ENCODE peak calls at places on chromosomes 11 and 22, in seven cellular contexts. X, J, D, H, K, U and S are unnamed samples.

GRCh38 chr11:59418151-59418550 is 8.1 kb downstream of the OR5A2 start:
- DNase-seq in J (no peak), K (no peak), X (no peak), D (no peak), U (no peak), H (no peak), S (no peak)

GRCh38 chr11:31958086-31958735 is 132.7 kb upstream of the RCN1 start:
- DNase-seq in D (peak; percentile 75), K (peak; percentile 66), J (peak; percentile 19), U (peak; percentile 19), X (peak; percentile 52), H (peak; percentile 74), S (peak; percentile 75)

GRCh38 chr11:73152086-73152853 is 10.2 kb upstream of the FCHSD2 start:
- DNase-seq in K (no peak), U (no peak), D (no peak), H (no peak), X (no peak), J (no peak), S (no peak)

GRCh38 chr22:20141186-20142077 is 9.4 kb downstream of the CCDC188 start:
- DNase-seq in D (no peak), K (no peak), X (no peak), J (no peak), U (no peak), H (no peak), S (no peak)

GRCh38 chr11:61756452-61757212 is 4.2 kb downstream of the MYRF start:
- DNase-seq in K (peak; percentile 88), D (no peak), U (no peak), X (peak; percentile 17), H (no peak), J (peak; percentile 22), S (no peak)

GRCh38 chr11:130473056-130473794 is 24.8 kb downstream of the ADAMTS15 start:
- DNase-seq in X (no peak), D (no peak), J (no peak), H (no peak), U (no peak), K (peak; percentile 4), S (no peak)

GRCh38 chr11:21180194-21180593 is 510.8 kb downstream of the NELL1 start:
- DNase-seq in H (no peak), J (no peak), U (no peak), K (no peak), D (no peak), X (no peak), S (no peak)

GRCh38 chr11:119764108-119764874 is 35.3 kb upstream of the NECTIN1 start:
- DNase-seq in U (no peak), D (peak; percentile 39), K (peak; percentile 62), J (no peak), X (peak; percentile 18), H (no peak), S (peak; percentile 52)

GRCh38 chr11:117908959-117909610 is 20.1 kb downstream of the TMPRSS13 start:
- DNase-seq in K (peak; percentile 65), X (no peak), J (no peak), U (no peak), D (peak; percentile 51), H (no peak), S (no peak)

GRCh38 chr11:111298466-111299110 is at the start of gene POU2AF3:
- DNase-seq in X (no peak), K (no peak), U (no peak), J (no peak), D (no peak), H (no peak), S (no peak)

GRCh38 chr11:16276251-16276650 is 80.1 kb downstream of the SOX6 start:
- DNase-seq in X (no peak), H (no peak), U (no peak), J (no peak), D (no peak), K (no peak), S (no peak)

GRCh38 chr11:45737056-45737455 is 67.9 kb upstream of the SLC35C1 start:
- DNase-seq in H (no peak), D (no peak), J (no peak), K (no peak), U (no peak), X (no peak), S (no peak)

GRCh38 chr11:85769758-85770157 is 41.2 kb downstream of the SYTL2 start:
- DNase-seq in J (no peak), K (no peak), H (no peak), D (no peak), X (no peak), U (no peak), S (no peak)

GRCh38 chr11:31767066-31767465 is 44.1 kb downstream of the PAX6 start:
- DNase-seq in U (no peak), J (no peak), H (no peak), D (no peak), K (no peak), X (no peak), S (no peak)

GRCh38 chr22:23712256-23712655 is 21.4 kb downstream of the RGL4 start:
- DNase-seq in H (no peak), U (no peak), K (no peak), J (no peak), D (no peak), X (no peak), S (no peak)

GRCh38 chr11:111422494-111423249 is 43.6 kb upstream of the POU2AF1 start:
- DNase-seq in H (peak; percentile 61), J (peak; percentile 31), X (peak; percentile 31), K (peak; percentile 77), U (no peak), D (peak; percentile 75), S (peak; percentile 32)

GRCh38 chr22:41674941-41675340 is 13.7 kb downstream of the SNU13 start:
- DNase-seq in J (no peak), D (peak; percentile 59), X (no peak), U (no peak), K (no peak), H (no peak), S (no peak)

GRCh38 chr11:72069787-72070251 is 10.5 kb downstream of the NUMA1 start:
- DNase-seq in D (peak; percentile 20), U (peak; percentile 67), H (no peak), J (no peak), K (peak; percentile 81), X (peak; percentile 88), S (peak; percentile 79)

GRCh38 chr11:10581481-10582019 is 13.1 kb upstream of the LYVE1 start:
- DNase-seq in J (no peak), U (no peak), D (no peak), K (no peak), X (no peak), H (no peak), S (peak; percentile 35)

GRCh38 chr11:60119708-60120107 is 31.2 kb downstream of the MS4A2 start:
- DNase-seq in D (no peak), J (no peak), K (no peak), U (no peak), X (no peak), H (no peak), S (no peak)

DNA sequence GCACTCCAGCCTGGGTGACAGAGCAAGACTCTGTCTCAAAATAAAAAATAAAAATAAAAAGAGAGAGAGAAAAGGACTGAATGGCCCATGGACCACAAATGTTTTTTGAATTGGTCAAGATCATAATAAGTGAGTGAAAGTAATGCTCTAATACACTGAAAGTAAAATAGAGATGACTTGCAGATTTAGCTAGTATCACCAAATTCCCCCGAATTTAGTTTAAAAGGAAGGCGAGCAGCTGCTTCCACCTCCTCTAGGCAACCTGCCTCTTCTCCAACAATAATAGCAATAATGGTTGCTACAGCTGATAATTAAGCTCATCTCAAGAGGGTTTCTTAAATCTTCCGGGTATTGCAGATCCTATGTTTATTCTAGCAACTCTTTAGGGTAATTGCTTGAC is 36.8 kb downstream of the CELF1 start:
- DNase-seq in D (no peak), K (no peak), U (no peak), X (no peak), J (no peak), H (no peak), S (no peak)
- H3K27ac ChIP-seq in D (no peak overlapping the region), K (no peak overlapping the region), U (no peak overlapping the region), X (no peak overlapping the region), J (no peak overlapping the region), H (no peak overlapping the region), S (peak overlapping the region; percentile 47)

GRCh38 chr22:31942091-31942490 is 2.2 kb upstream of the YWHAH start:
- DNase-seq in D (no peak), J (no peak), U (no peak), K (no peak), X (no peak), H (no peak), S (no peak)

GRCh38 chr22:31937328-31937727 is 7.0 kb upstream of the YWHAH start:
- DNase-seq in J (no peak), K (no peak), U (no peak), D (peak; percentile 19), H (no peak), X (no peak), S (no peak)

GRCh38 chr22:31940506-31940905 is 3.8 kb upstream of the YWHAH start:
- DNase-seq in K (no peak), H (no peak), J (no peak), D (no peak), X (no peak), U (no peak), S (no peak)

GRCh38 chr22:31935961-31936635 is 8.2 kb upstream of the YWHAH start:
- DNase-seq in D (no peak), H (no peak), J (no peak), K (no peak), X (no peak), U (no peak), S (no peak)

DNA sequence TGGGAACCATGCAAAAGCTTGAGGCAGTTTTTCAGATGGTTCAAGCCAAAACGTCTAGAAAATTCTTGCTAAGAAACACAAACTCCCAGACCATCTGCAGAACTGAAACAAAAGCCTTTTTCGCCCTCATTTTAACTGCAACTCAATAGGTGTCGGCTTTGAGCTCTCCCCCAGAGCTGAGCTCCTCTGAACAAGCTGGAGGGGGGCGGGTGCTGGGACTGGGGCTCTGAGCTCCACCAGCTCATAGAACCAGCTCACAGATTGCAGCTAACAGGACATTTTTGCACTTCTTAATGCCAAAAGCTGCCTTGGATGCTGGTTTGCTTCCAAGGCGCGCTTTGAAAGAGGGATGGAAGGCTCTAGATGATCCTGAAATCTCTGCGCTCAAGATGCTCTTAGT is 6.1 kb upstream of the YWHAH start:
- DNase-seq in K (no peak), H (no peak), D (no peak), X (no peak), U (no peak), J (no peak), S (no peak)
- H3K27ac ChIP-seq in K (no peak overlapping the region), H (no peak overlapping the region), D (no peak overlapping the region), X (no peak overlapping the region), U (no peak overlapping the region), J (no peak overlapping the region), S (no peak overlapping the region)

GRCh38 chr11:12862761-12863469 is 146.2 kb upstream of the RASSF10 start:
- DNase-seq in H (peak; percentile 78), K (peak; percentile 81), U (peak; percentile 38), J (no peak), D (peak; percentile 77), X (peak; percentile 91), S (peak; percentile 26)
- H3K27ac ChIP-seq in H (peak overlapping the region; percentile 96), K (peak overlapping the region; percentile 84), U (peak overlapping the region; percentile 82), J (no peak overlapping the region), D (peak overlapping the region; percentile 76), X (peak overlapping the region; percentile 78), S (peak overlapping the region; percentile 43)

DNA sequence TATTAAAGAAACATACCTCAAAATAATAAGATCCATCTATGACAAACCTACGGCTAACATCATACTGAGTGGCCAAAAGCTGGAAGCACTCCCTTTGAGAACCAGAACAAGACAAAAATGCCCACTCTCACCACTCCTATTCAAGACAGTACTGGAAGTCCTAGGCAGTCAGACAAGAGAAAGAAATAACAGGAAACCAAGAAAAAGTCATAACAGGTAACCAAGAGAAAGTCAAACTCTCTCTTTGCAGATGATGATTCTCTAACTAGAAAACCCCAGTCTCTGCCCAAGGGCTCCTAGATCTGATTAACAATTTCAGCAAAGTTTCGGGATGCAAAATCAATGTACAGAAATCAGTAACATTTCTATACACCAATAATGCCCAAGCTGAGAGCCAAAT is 35.6 kb downstream of the TMEM123 start:
- DNase-seq in K (no peak), X (no peak), H (no peak), U (no peak), D (no peak), J (no peak), S (no peak)
- H3K27ac ChIP-seq in K (no peak overlapping the region), X (no peak overlapping the region), H (no peak overlapping the region), U (no peak overlapping the region), D (no peak overlapping the region), J (no peak overlapping the region), S (no peak overlapping the region)